ENCODE peak calls at places on chromosomes 3 and 15, in six cellular contexts. One of them, this sample, is unnamed.
A peak's percentile ranks its signal among the peaks of the same experiment; 100 is the strongest.

GRCh38 chr15:70833897-70834765 is 19.8 kb downstream of the LARP6 start:
- DNase-seq in body of pancreas: peak; percentile 31
- DNase-seq in substantia nigra: no peak
- DNase-seq in naive thymus-derived CD4-positive, alpha-beta T cell: no peak
- DNase-seq in AG04450: peak; percentile 67
- DNase-seq in dorsolateral prefrontal cortex: no peak
- DNase-seq in this sample: no peak

GRCh38 chr15:33706173-33706572 is 262.1 kb upstream of the CHRM5 start:
- DNase-seq in body of pancreas: no peak
- DNase-seq in substantia nigra: no peak
- DNase-seq in naive thymus-derived CD4-positive, alpha-beta T cell: no peak
- DNase-seq in AG04450: no peak
- DNase-seq in dorsolateral prefrontal cortex: no peak
- DNase-seq in this sample: no peak

GRCh38 chr3:194261581-194262063 is 89.5 kb downstream of the CPN2 start:
- DNase-seq in body of pancreas: peak; percentile 1
- DNase-seq in substantia nigra: no peak
- DNase-seq in naive thymus-derived CD4-positive, alpha-beta T cell: no peak
- DNase-seq in AG04450: no peak
- DNase-seq in dorsolateral prefrontal cortex: no peak
- DNase-seq in this sample: peak; percentile 20

GRCh38 chr3:109005443-109005842 is 51.8 kb upstream of the GUCA1C start:
- DNase-seq in body of pancreas: no peak
- DNase-seq in substantia nigra: no peak
- DNase-seq in naive thymus-derived CD4-positive, alpha-beta T cell: no peak
- DNase-seq in AG04450: no peak
- DNase-seq in dorsolateral prefrontal cortex: no peak
- DNase-seq in this sample: no peak

GRCh38 chr3:129651316-129652202 is 45.1 kb upstream of the PLXND1 start:
- DNase-seq in body of pancreas: no peak
- DNase-seq in substantia nigra: peak; percentile 38
- DNase-seq in naive thymus-derived CD4-positive, alpha-beta T cell: no peak
- DNase-seq in AG04450: peak; percentile 20
- DNase-seq in dorsolateral prefrontal cortex: no peak
- DNase-seq in this sample: no peak

GRCh38 chr3:14424711-14425573 is 22.5 kb downstream of the SLC6A6 start:
- DNase-seq in body of pancreas: no peak
- DNase-seq in substantia nigra: no peak
- DNase-seq in naive thymus-derived CD4-positive, alpha-beta T cell: no peak
- DNase-seq in AG04450: no peak
- DNase-seq in dorsolateral prefrontal cortex: no peak
- DNase-seq in this sample: no peak

GRCh38 chr3:40332684-40333083 is 23.2 kb downstream of the EIF1B start:
- DNase-seq in body of pancreas: no peak
- DNase-seq in substantia nigra: no peak
- DNase-seq in naive thymus-derived CD4-positive, alpha-beta T cell: no peak
- DNase-seq in AG04450: no peak
- DNase-seq in dorsolateral prefrontal cortex: no peak
- DNase-seq in this sample: no peak

GRCh38 chr15:37586976-37587375 is 347.5 kb upstream of the TMCO5A start:
- DNase-seq in body of pancreas: no peak
- DNase-seq in substantia nigra: no peak
- DNase-seq in naive thymus-derived CD4-positive, alpha-beta T cell: no peak
- DNase-seq in AG04450: no peak
- DNase-seq in dorsolateral prefrontal cortex: no peak
- DNase-seq in this sample: no peak

GRCh38 chr3:8702560-8702959 is 31.0 kb upstream of the CAV3 start:
- DNase-seq in body of pancreas: no peak
- DNase-seq in substantia nigra: no peak
- DNase-seq in naive thymus-derived CD4-positive, alpha-beta T cell: no peak
- DNase-seq in AG04450: no peak
- DNase-seq in dorsolateral prefrontal cortex: no peak
- DNase-seq in this sample: no peak

GRCh38 chr15:92914768-92915221 is 14.7 kb downstream of the CHD2 start:
- DNase-seq in body of pancreas: no peak
- DNase-seq in substantia nigra: no peak
- DNase-seq in naive thymus-derived CD4-positive, alpha-beta T cell: peak; percentile 51
- DNase-seq in AG04450: no peak
- DNase-seq in dorsolateral prefrontal cortex: no peak
- DNase-seq in this sample: no peak

GRCh38 chr15:75152382-75153079 is 49.2 kb upstream of the C15orf39 start:
- DNase-seq in body of pancreas: no peak
- DNase-seq in substantia nigra: no peak
- DNase-seq in naive thymus-derived CD4-positive, alpha-beta T cell: no peak
- DNase-seq in AG04450: no peak
- DNase-seq in dorsolateral prefrontal cortex: no peak
- DNase-seq in this sample: no peak

DNA sequence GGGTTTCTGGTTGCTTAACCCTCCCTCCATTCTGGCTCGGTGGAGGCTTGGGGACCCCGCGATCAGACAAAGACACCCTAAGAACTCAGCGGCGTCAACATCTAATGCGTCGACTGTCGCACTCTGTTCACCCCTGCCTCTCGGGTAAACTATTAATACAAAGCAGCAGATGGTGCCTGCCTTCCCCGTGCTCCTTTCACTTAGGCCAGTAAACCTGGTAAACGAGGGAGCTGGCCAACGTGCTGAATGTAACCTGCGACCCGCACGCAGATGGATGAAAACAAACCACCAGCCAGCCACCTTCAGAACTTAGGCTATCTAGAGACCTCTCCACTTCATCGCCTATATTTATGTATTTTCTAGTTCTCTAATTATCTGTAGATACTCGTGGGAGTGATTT is 848 bp upstream of the CADPS start:
- DNase-seq in body of pancreas: peak; percentile 56
- DNase-seq in substantia nigra: no peak
- DNase-seq in naive thymus-derived CD4-positive, alpha-beta T cell: no peak
- DNase-seq in AG04450: peak; percentile 2
- DNase-seq in dorsolateral prefrontal cortex: no peak
- DNase-seq in this sample: peak; percentile 69
- H3K27ac ChIP-seq in body of pancreas: no peak overlapping the region
- H3K27ac ChIP-seq in substantia nigra: no peak overlapping the region
- H3K27ac ChIP-seq in naive thymus-derived CD4-positive, alpha-beta T cell: no peak overlapping the region
- H3K27ac ChIP-seq in AG04450: no peak overlapping the region
- H3K27ac ChIP-seq in dorsolateral prefrontal cortex: no peak overlapping the region
- H3K27ac ChIP-seq in this sample: no peak overlapping the region

DNA sequence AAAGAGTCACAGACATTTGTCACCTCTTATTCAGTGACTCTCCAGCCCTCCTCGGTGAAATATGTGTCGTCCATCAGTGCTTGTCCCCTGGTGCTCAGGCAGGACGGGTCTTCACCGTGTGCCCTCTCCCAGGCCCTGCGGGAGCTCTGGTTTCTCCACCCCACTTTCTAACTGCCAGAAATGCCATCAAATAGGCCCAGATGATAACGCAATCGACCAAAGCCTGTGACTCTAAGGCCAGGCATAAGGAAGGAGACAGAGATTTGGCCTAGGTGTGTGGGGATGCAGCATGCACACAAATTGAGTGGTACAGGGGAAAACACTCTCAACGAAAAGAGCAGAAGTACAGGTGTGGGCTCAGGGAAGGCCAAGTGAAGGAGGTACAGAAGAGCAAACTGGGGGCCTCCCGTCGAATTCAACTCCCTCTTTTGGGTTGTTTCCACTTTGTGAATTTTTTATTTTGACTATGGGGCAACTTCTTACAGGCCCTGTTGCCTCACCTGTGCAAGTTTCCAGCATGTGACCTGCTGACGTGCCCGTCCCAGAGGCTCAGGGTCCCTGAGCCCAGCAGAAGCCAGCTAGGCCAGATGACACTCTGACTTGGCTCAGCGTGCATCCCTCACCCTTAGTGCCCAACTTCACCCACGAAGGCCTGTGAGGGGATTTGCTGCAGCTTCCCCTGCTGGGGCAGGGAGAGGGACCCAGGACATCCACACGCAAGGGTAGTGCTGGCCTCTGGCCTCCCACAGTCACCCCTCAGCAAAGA is 4.7 kb downstream of the NUP210 start:
- DNase-seq in body of pancreas: no peak
- DNase-seq in substantia nigra: no peak
- DNase-seq in naive thymus-derived CD4-positive, alpha-beta T cell: no peak
- DNase-seq in AG04450: no peak
- DNase-seq in dorsolateral prefrontal cortex: no peak
- DNase-seq in this sample: no peak
- H3K27ac ChIP-seq in body of pancreas: no peak overlapping the region
- H3K27ac ChIP-seq in substantia nigra: peak overlapping the region; percentile 29
- H3K27ac ChIP-seq in naive thymus-derived CD4-positive, alpha-beta T cell: peak overlapping the region; percentile 96
- H3K27ac ChIP-seq in AG04450: no peak overlapping the region
- H3K27ac ChIP-seq in dorsolateral prefrontal cortex: no peak overlapping the region
- H3K27ac ChIP-seq in this sample: no peak overlapping the region

DNA sequence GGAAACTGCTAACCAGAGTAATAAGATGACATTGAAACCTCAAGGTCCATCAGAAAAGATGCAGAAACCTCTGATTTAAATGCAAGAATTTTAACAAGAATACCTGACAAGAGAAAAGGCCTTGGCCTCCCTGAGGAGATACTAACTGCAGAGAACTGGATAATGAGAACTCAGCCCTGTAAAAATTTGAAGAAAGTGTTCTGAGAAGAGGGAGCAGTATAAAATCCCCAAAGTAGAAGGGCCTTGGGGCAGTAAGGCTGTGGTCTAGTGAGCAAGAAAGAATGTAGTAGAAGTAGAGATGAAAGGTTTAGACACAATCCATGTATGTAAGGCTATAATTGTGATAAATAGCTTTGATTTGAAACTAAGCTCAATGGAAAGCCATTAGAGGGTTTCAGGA is 394.1 kb downstream of the ZBBX start:
- DNase-seq in body of pancreas: no peak
- DNase-seq in substantia nigra: no peak
- DNase-seq in naive thymus-derived CD4-positive, alpha-beta T cell: no peak
- DNase-seq in AG04450: no peak
- DNase-seq in dorsolateral prefrontal cortex: no peak
- DNase-seq in this sample: no peak
- H3K27ac ChIP-seq in body of pancreas: no peak overlapping the region
- H3K27ac ChIP-seq in substantia nigra: no peak overlapping the region
- H3K27ac ChIP-seq in naive thymus-derived CD4-positive, alpha-beta T cell: no peak overlapping the region
- H3K27ac ChIP-seq in AG04450: no peak overlapping the region
- H3K27ac ChIP-seq in dorsolateral prefrontal cortex: no peak overlapping the region
- H3K27ac ChIP-seq in this sample: no peak overlapping the region

GRCh38 chr15:96326551-96327154 is 3.8 kb upstream of the NR2F2 start:
- DNase-seq in body of pancreas: peak; percentile 27
- DNase-seq in substantia nigra: no peak
- DNase-seq in naive thymus-derived CD4-positive, alpha-beta T cell: no peak
- DNase-seq in AG04450: no peak
- DNase-seq in dorsolateral prefrontal cortex: no peak
- DNase-seq in this sample: peak; percentile 50
- H3K27ac ChIP-seq in body of pancreas: peak overlapping the region; percentile 46
- H3K27ac ChIP-seq in substantia nigra: peak overlapping the region; percentile 7
- H3K27ac ChIP-seq in naive thymus-derived CD4-positive, alpha-beta T cell: no peak overlapping the region
- H3K27ac ChIP-seq in AG04450: peak overlapping the region; percentile 95
- H3K27ac ChIP-seq in dorsolateral prefrontal cortex: peak overlapping the region; percentile 74
- H3K27ac ChIP-seq in this sample: peak overlapping the region; percentile 65

GRCh38 chr15:80801891-80802680 is 22.9 kb downstream of the CEMIP start:
- DNase-seq in body of pancreas: no peak
- DNase-seq in substantia nigra: no peak
- DNase-seq in naive thymus-derived CD4-positive, alpha-beta T cell: no peak
- DNase-seq in AG04450: no peak
- DNase-seq in dorsolateral prefrontal cortex: no peak
- DNase-seq in this sample: peak; percentile 67
- H3K27ac ChIP-seq in body of pancreas: no peak overlapping the region
- H3K27ac ChIP-seq in substantia nigra: no peak overlapping the region
- H3K27ac ChIP-seq in naive thymus-derived CD4-positive, alpha-beta T cell: no peak overlapping the region
- H3K27ac ChIP-seq in AG04450: no peak overlapping the region
- H3K27ac ChIP-seq in dorsolateral prefrontal cortex: no peak overlapping the region
- H3K27ac ChIP-seq in this sample: no peak overlapping the region

GRCh38 chr15:62888628-62889027 is 153.9 kb upstream of the TPM1 start:
- DNase-seq in body of pancreas: no peak
- DNase-seq in substantia nigra: no peak
- DNase-seq in naive thymus-derived CD4-positive, alpha-beta T cell: no peak
- DNase-seq in AG04450: no peak
- DNase-seq in dorsolateral prefrontal cortex: no peak
- DNase-seq in this sample: no peak

GRCh38 chr15:62889734-62890505 is 152.6 kb upstream of the TPM1 start:
- DNase-seq in body of pancreas: peak; percentile 77
- DNase-seq in substantia nigra: no peak
- DNase-seq in naive thymus-derived CD4-positive, alpha-beta T cell: no peak
- DNase-seq in AG04450: no peak
- DNase-seq in dorsolateral prefrontal cortex: no peak
- DNase-seq in this sample: peak; percentile 57

GRCh38 chr15:62889141-62889661 is 153.3 kb upstream of the TPM1 start:
- DNase-seq in body of pancreas: no peak
- DNase-seq in substantia nigra: no peak
- DNase-seq in naive thymus-derived CD4-positive, alpha-beta T cell: no peak
- DNase-seq in AG04450: no peak
- DNase-seq in dorsolateral prefrontal cortex: no peak
- DNase-seq in this sample: no peak

GRCh38 chr15:62886431-62887071 is 156.0 kb upstream of the TPM1 start:
- DNase-seq in body of pancreas: peak; percentile 28
- DNase-seq in substantia nigra: no peak
- DNase-seq in naive thymus-derived CD4-positive, alpha-beta T cell: no peak
- DNase-seq in AG04450: no peak
- DNase-seq in dorsolateral prefrontal cortex: no peak
- DNase-seq in this sample: no peak

GRCh38 chr15:62887113-62887570 is 155.4 kb upstream of the TPM1 start:
- DNase-seq in body of pancreas: no peak
- DNase-seq in substantia nigra: no peak
- DNase-seq in naive thymus-derived CD4-positive, alpha-beta T cell: no peak
- DNase-seq in AG04450: no peak
- DNase-seq in dorsolateral prefrontal cortex: no peak
- DNase-seq in this sample: no peak
- H3K27ac ChIP-seq in body of pancreas: peak overlapping the region; percentile 77
- H3K27ac ChIP-seq in substantia nigra: peak overlapping the region; percentile 4
- H3K27ac ChIP-seq in naive thymus-derived CD4-positive, alpha-beta T cell: no peak overlapping the region
- H3K27ac ChIP-seq in AG04450: no peak overlapping the region
- H3K27ac ChIP-seq in dorsolateral prefrontal cortex: no peak overlapping the region
- H3K27ac ChIP-seq in this sample: peak overlapping the region; percentile 44

GRCh38 chr3:69743975-69744374 is 4.7 kb downstream of the MITF start:
- DNase-seq in body of pancreas: no peak
- DNase-seq in substantia nigra: no peak
- DNase-seq in naive thymus-derived CD4-positive, alpha-beta T cell: no peak
- DNase-seq in AG04450: no peak
- DNase-seq in dorsolateral prefrontal cortex: no peak
- DNase-seq in this sample: no peak
- H3K27ac ChIP-seq in body of pancreas: no peak overlapping the region
- H3K27ac ChIP-seq in substantia nigra: no peak overlapping the region
- H3K27ac ChIP-seq in naive thymus-derived CD4-positive, alpha-beta T cell: no peak overlapping the region
- H3K27ac ChIP-seq in AG04450: no peak overlapping the region
- H3K27ac ChIP-seq in dorsolateral prefrontal cortex: no peak overlapping the region
- H3K27ac ChIP-seq in this sample: no peak overlapping the region

GRCh38 chr3:79383402-79384012 is 384.3 kb downstream of the ROBO1 start:
- DNase-seq in body of pancreas: no peak
- DNase-seq in substantia nigra: no peak
- DNase-seq in naive thymus-derived CD4-positive, alpha-beta T cell: no peak
- DNase-seq in AG04450: no peak
- DNase-seq in dorsolateral prefrontal cortex: no peak
- DNase-seq in this sample: no peak
- H3K27ac ChIP-seq in body of pancreas: no peak overlapping the region
- H3K27ac ChIP-seq in substantia nigra: no peak overlapping the region
- H3K27ac ChIP-seq in naive thymus-derived CD4-positive, alpha-beta T cell: no peak overlapping the region
- H3K27ac ChIP-seq in AG04450: no peak overlapping the region
- H3K27ac ChIP-seq in dorsolateral prefrontal cortex: no peak overlapping the region
- H3K27ac ChIP-seq in this sample: no peak overlapping the region